ENCODE peak calls at places on chromosome 13, in four cellular contexts. One of them, this sample, is unnamed.

GRCh38 chr13:55000043-55000442 is 1971.4 kb downstream of the OLFM4 start:
- DNase-seq in IMR-90: no peak
- DNase-seq in left lung: no peak
- DNase-seq in mesenteric fat pad: no peak
- DNase-seq in this sample: no peak

GRCh38 chr13:29067306-29067945 is 247.3 kb downstream of the MTUS2 start:
- DNase-seq in IMR-90: no peak
- DNase-seq in left lung: no peak
- DNase-seq in mesenteric fat pad: no peak
- DNase-seq in this sample: no peak

GRCh38 chr13:34698953-34699352 is 243.1 kb upstream of the NBEA start:
- DNase-seq in mesenteric fat pad: no peak
- DNase-seq in IMR-90: no peak
- DNase-seq in left lung: no peak
- DNase-seq in this sample: no peak

GRCh38 chr13:113192902-113193301 is 15.6 kb downstream of the PCID2 start:
- DNase-seq in mesenteric fat pad: no peak
- DNase-seq in IMR-90: peak; percentile 88
- DNase-seq in left lung: no peak
- DNase-seq in this sample: no peak

GRCh38 chr13:29909975-29910674 is 59.7 kb upstream of the UBL3 start:
- DNase-seq in mesenteric fat pad: no peak
- DNase-seq in IMR-90: peak; percentile 78
- DNase-seq in left lung: no peak
- DNase-seq in this sample: peak; percentile 36

GRCh38 chr13:47117268-47117667 is 220.4 kb upstream of the HTR2A start:
- DNase-seq in left lung: no peak
- DNase-seq in mesenteric fat pad: no peak
- DNase-seq in IMR-90: peak; percentile 89
- DNase-seq in this sample: no peak

GRCh38 chr13:35697281-35697680 is 220.8 kb upstream of the MAB21L1 start:
- DNase-seq in IMR-90: no peak
- DNase-seq in left lung: no peak
- DNase-seq in mesenteric fat pad: no peak
- DNase-seq in this sample: no peak

GRCh38 chr13:66586489-66586888 is 643.6 kb downstream of the PCDH9 start:
- DNase-seq in IMR-90: no peak
- DNase-seq in mesenteric fat pad: no peak
- DNase-seq in left lung: no peak
- DNase-seq in this sample: no peak

GRCh38 chr13:78334059-78334458 is 269.3 kb downstream of the POU4F1 start:
- DNase-seq in mesenteric fat pad: no peak
- DNase-seq in IMR-90: no peak
- DNase-seq in left lung: no peak
- DNase-seq in this sample: no peak

GRCh38 chr13:98509271-98510155 is 67.4 kb downstream of the STK24 start:
- DNase-seq in mesenteric fat pad: no peak
- DNase-seq in left lung: peak; percentile 68
- DNase-seq in IMR-90: peak; percentile 92
- DNase-seq in this sample: peak; percentile 62

GRCh38 chr13:50255639-50256038 is 240.4 kb downstream of the KCNRG start:
- DNase-seq in IMR-90: no peak
- DNase-seq in left lung: no peak
- DNase-seq in mesenteric fat pad: no peak
- DNase-seq in this sample: no peak

GRCh38 chr13:29129616-29130015 is 309.5 kb downstream of the MTUS2 start:
- DNase-seq in mesenteric fat pad: no peak
- DNase-seq in IMR-90: no peak
- DNase-seq in left lung: no peak
- DNase-seq in this sample: no peak

This sample was measured in osteocyte.